ENCODE peak calls at places on chromosomes 3 and 15, in ten cellular contexts. One of them, this sample, is unnamed.

GRCh38 chr15:40832903-40833302 is 4.4 kb upstream of the PPP1R14D start:
- DNase-seq in cardiac fibroblast: no peak
- DNase-seq in left cardiac atrium: no peak
- DNase-seq in GM23248: no peak
- DNase-seq in left lung: no peak
- DNase-seq in adipocyte: no peak
- DNase-seq in PC-9: no peak
- DNase-seq in activated T-cell treated with anti-CD3 and anti-CD28 coated beads for 48 hours: no peak
- DNase-seq in frontal cortex: no peak
- DNase-seq in GM04504: no peak
- DNase-seq in this sample: no peak

GRCh38 chr3:81072591-81072990 is 688.9 kb downstream of the GBE1 start:
- DNase-seq in cardiac fibroblast: no peak
- DNase-seq in left cardiac atrium: no peak
- DNase-seq in GM23248: no peak
- DNase-seq in left lung: no peak
- DNase-seq in adipocyte: no peak
- DNase-seq in PC-9: no peak
- DNase-seq in activated T-cell treated with anti-CD3 and anti-CD28 coated beads for 48 hours: no peak
- DNase-seq in frontal cortex: no peak
- DNase-seq in GM04504: no peak
- DNase-seq in this sample: no peak

GRCh38 chr3:14289590-14290453 is 111.2 kb downstream of the LSM3 start:
- DNase-seq in cardiac fibroblast: peak; percentile 89
- DNase-seq in left cardiac atrium: no peak
- DNase-seq in GM23248: peak; percentile 87
- DNase-seq in left lung: no peak
- DNase-seq in adipocyte: peak; percentile 80
- DNase-seq in PC-9: peak; percentile 73
- DNase-seq in activated T-cell treated with anti-CD3 and anti-CD28 coated beads for 48 hours: no peak
- DNase-seq in frontal cortex: no peak
- DNase-seq in GM04504: peak; percentile 66
- DNase-seq in this sample: no peak

GRCh38 chr3:172152869-172153268 is 113.5 kb downstream of the FNDC3B start:
- DNase-seq in cardiac fibroblast: peak; percentile 88
- DNase-seq in left cardiac atrium: peak; percentile 48
- DNase-seq in GM23248: peak; percentile 87
- DNase-seq in left lung: no peak
- DNase-seq in adipocyte: peak; percentile 69
- DNase-seq in PC-9: peak; percentile 75
- DNase-seq in activated T-cell treated with anti-CD3 and anti-CD28 coated beads for 48 hours: no peak
- DNase-seq in frontal cortex: no peak
- DNase-seq in GM04504: no peak
- DNase-seq in this sample: no peak

GRCh38 chr15:42456539-42456938 is 34.4 kb downstream of the ZNF106 start:
- DNase-seq in cardiac fibroblast: peak; percentile 41
- DNase-seq in left cardiac atrium: no peak
- DNase-seq in GM23248: peak; percentile 26
- DNase-seq in left lung: no peak
- DNase-seq in adipocyte: peak; percentile 35
- DNase-seq in PC-9: no peak
- DNase-seq in activated T-cell treated with anti-CD3 and anti-CD28 coated beads for 48 hours: no peak
- DNase-seq in frontal cortex: no peak
- DNase-seq in GM04504: no peak
- DNase-seq in this sample: no peak

GRCh38 chr15:68623301-68623892 is 44.6 kb downstream of the CORO2B start:
- DNase-seq in cardiac fibroblast: no peak
- DNase-seq in left cardiac atrium: no peak
- DNase-seq in GM23248: peak; percentile 42
- DNase-seq in left lung: no peak
- DNase-seq in adipocyte: no peak
- DNase-seq in PC-9: no peak
- DNase-seq in activated T-cell treated with anti-CD3 and anti-CD28 coated beads for 48 hours: no peak
- DNase-seq in frontal cortex: no peak
- DNase-seq in GM04504: no peak
- DNase-seq in this sample: no peak

GRCh38 chr3:14592390-14592789 is 52.2 kb upstream of the GRIP2 start:
- DNase-seq in cardiac fibroblast: no peak
- DNase-seq in left cardiac atrium: no peak
- DNase-seq in GM23248: no peak
- DNase-seq in left lung: no peak
- DNase-seq in adipocyte: no peak
- DNase-seq in PC-9: no peak
- DNase-seq in activated T-cell treated with anti-CD3 and anti-CD28 coated beads for 48 hours: no peak
- DNase-seq in frontal cortex: no peak
- DNase-seq in GM04504: no peak
- DNase-seq in this sample: no peak

GRCh38 chr3:129398803-129399144 is 29.7 kb downstream of the EFCAB12 start:
- DNase-seq in cardiac fibroblast: peak; percentile 29
- DNase-seq in left cardiac atrium: no peak
- DNase-seq in GM23248: peak; percentile 70
- DNase-seq in left lung: no peak
- DNase-seq in adipocyte: peak; percentile 65
- DNase-seq in PC-9: no peak
- DNase-seq in activated T-cell treated with anti-CD3 and anti-CD28 coated beads for 48 hours: no peak
- DNase-seq in frontal cortex: no peak
- DNase-seq in GM04504: no peak
- DNase-seq in this sample: no peak

GRCh38 chr3:64651791-64652241 is 36.0 kb downstream of the ADAMTS9 start:
- DNase-seq in cardiac fibroblast: peak; percentile 17
- DNase-seq in left cardiac atrium: no peak
- DNase-seq in GM23248: peak; percentile 55
- DNase-seq in left lung: no peak
- DNase-seq in adipocyte: peak; percentile 69
- DNase-seq in PC-9: no peak
- DNase-seq in activated T-cell treated with anti-CD3 and anti-CD28 coated beads for 48 hours: no peak
- DNase-seq in frontal cortex: no peak
- DNase-seq in GM04504: no peak
- DNase-seq in this sample: no peak

GRCh38 chr15:66014639-66015182 is 145.4 kb downstream of the RAB11A start:
- DNase-seq in cardiac fibroblast: no peak
- DNase-seq in left cardiac atrium: no peak
- DNase-seq in GM23248: no peak
- DNase-seq in left lung: no peak
- DNase-seq in adipocyte: no peak
- DNase-seq in PC-9: no peak
- DNase-seq in activated T-cell treated with anti-CD3 and anti-CD28 coated beads for 48 hours: no peak
- DNase-seq in frontal cortex: no peak
- DNase-seq in GM04504: no peak
- DNase-seq in this sample: no peak

GRCh38 chr15:82143390-82144047 is 97.7 kb upstream of the MEX3B start:
- DNase-seq in cardiac fibroblast: no peak
- DNase-seq in left cardiac atrium: no peak
- DNase-seq in GM23248: no peak
- DNase-seq in left lung: no peak
- DNase-seq in adipocyte: no peak
- DNase-seq in PC-9: no peak
- DNase-seq in activated T-cell treated with anti-CD3 and anti-CD28 coated beads for 48 hours: no peak
- DNase-seq in frontal cortex: no peak
- DNase-seq in GM04504: no peak
- DNase-seq in this sample: no peak

GRCh38 chr3:143283432-143284128 is 164.0 kb downstream of the CHST2 start:
- DNase-seq in cardiac fibroblast: peak; percentile 28
- DNase-seq in left cardiac atrium: no peak
- DNase-seq in GM23248: peak; percentile 22
- DNase-seq in left lung: no peak
- DNase-seq in adipocyte: no peak
- DNase-seq in PC-9: no peak
- DNase-seq in activated T-cell treated with anti-CD3 and anti-CD28 coated beads for 48 hours: peak; percentile 6
- DNase-seq in frontal cortex: no peak
- DNase-seq in GM04504: no peak
- DNase-seq in this sample: no peak

GRCh38 chr3:11045536-11045935 is 53.0 kb downstream of the SLC6A1 start:
- DNase-seq in cardiac fibroblast: no peak
- DNase-seq in left cardiac atrium: no peak
- DNase-seq in GM23248: no peak
- DNase-seq in left lung: no peak
- DNase-seq in adipocyte: no peak
- DNase-seq in PC-9: no peak
- DNase-seq in activated T-cell treated with anti-CD3 and anti-CD28 coated beads for 48 hours: no peak
- DNase-seq in frontal cortex: no peak
- DNase-seq in GM04504: no peak
- DNase-seq in this sample: no peak

GRCh38 chr3:101675709-101676218 is 1.2 kb downstream of the ZBTB11 start:
- DNase-seq in cardiac fibroblast: no peak
- DNase-seq in left cardiac atrium: peak; percentile 50
- DNase-seq in GM23248: no peak
- DNase-seq in left lung: no peak
- DNase-seq in adipocyte: no peak
- DNase-seq in PC-9: no peak
- DNase-seq in activated T-cell treated with anti-CD3 and anti-CD28 coated beads for 48 hours: no peak
- DNase-seq in frontal cortex: no peak
- DNase-seq in GM04504: no peak
- DNase-seq in this sample: peak; percentile 85

GRCh38 chr15:74326759-74327158 is 40.7 kb downstream of the CYP11A1 start:
- DNase-seq in cardiac fibroblast: no peak
- DNase-seq in left cardiac atrium: no peak
- DNase-seq in GM23248: no peak
- DNase-seq in left lung: no peak
- DNase-seq in adipocyte: no peak
- DNase-seq in PC-9: no peak
- DNase-seq in activated T-cell treated with anti-CD3 and anti-CD28 coated beads for 48 hours: no peak
- DNase-seq in frontal cortex: no peak
- DNase-seq in GM04504: no peak
- DNase-seq in this sample: no peak

GRCh38 chr3:169699070-169699469 is 35.6 kb upstream of the MECOM start:
- DNase-seq in cardiac fibroblast: peak; percentile 10
- DNase-seq in left cardiac atrium: no peak
- DNase-seq in GM23248: no peak
- DNase-seq in left lung: no peak
- DNase-seq in adipocyte: peak; percentile 5
- DNase-seq in PC-9: peak; percentile 23
- DNase-seq in activated T-cell treated with anti-CD3 and anti-CD28 coated beads for 48 hours: no peak
- DNase-seq in frontal cortex: no peak
- DNase-seq in GM04504: no peak
- DNase-seq in this sample: no peak

GRCh38 chr15:45918839-45919238 is 284.0 kb downstream of the SQOR start:
- DNase-seq in cardiac fibroblast: peak; percentile 53
- DNase-seq in left cardiac atrium: no peak
- DNase-seq in GM23248: no peak
- DNase-seq in left lung: no peak
- DNase-seq in adipocyte: no peak
- DNase-seq in PC-9: no peak
- DNase-seq in activated T-cell treated with anti-CD3 and anti-CD28 coated beads for 48 hours: no peak
- DNase-seq in frontal cortex: no peak
- DNase-seq in GM04504: no peak
- DNase-seq in this sample: no peak

GRCh38 chr15:58852347-58852746 is 81.1 kb downstream of the SLTM start:
- DNase-seq in cardiac fibroblast: peak; percentile 19
- DNase-seq in left cardiac atrium: no peak
- DNase-seq in GM23248: peak; percentile 42
- DNase-seq in left lung: no peak
- DNase-seq in adipocyte: no peak
- DNase-seq in PC-9: no peak
- DNase-seq in activated T-cell treated with anti-CD3 and anti-CD28 coated beads for 48 hours: no peak
- DNase-seq in frontal cortex: no peak
- DNase-seq in GM04504: no peak
- DNase-seq in this sample: no peak

GRCh38 chr3:83632526-83632925 is 1326.3 kb upstream of the CADM2 start:
- DNase-seq in cardiac fibroblast: no peak
- DNase-seq in left cardiac atrium: no peak
- DNase-seq in GM23248: no peak
- DNase-seq in left lung: no peak
- DNase-seq in adipocyte: no peak
- DNase-seq in PC-9: no peak
- DNase-seq in activated T-cell treated with anti-CD3 and anti-CD28 coated beads for 48 hours: no peak
- DNase-seq in frontal cortex: no peak
- DNase-seq in GM04504: no peak
- DNase-seq in this sample: no peak

GRCh38 chr3:132870596-132870995 is 148.4 kb upstream of the NPHP3 start:
- DNase-seq in cardiac fibroblast: no peak
- DNase-seq in left cardiac atrium: no peak
- DNase-seq in GM23248: no peak
- DNase-seq in left lung: no peak
- DNase-seq in adipocyte: no peak
- DNase-seq in PC-9: no peak
- DNase-seq in activated T-cell treated with anti-CD3 and anti-CD28 coated beads for 48 hours: no peak
- DNase-seq in frontal cortex: no peak
- DNase-seq in GM04504: no peak
- DNase-seq in this sample: no peak

GRCh38 chr15:72353266-72353665 is 22.5 kb downstream of the HEXA start:
- DNase-seq in cardiac fibroblast: no peak
- DNase-seq in left cardiac atrium: no peak
- DNase-seq in GM23248: peak; percentile 54
- DNase-seq in left lung: no peak
- DNase-seq in adipocyte: peak; percentile 11
- DNase-seq in PC-9: peak; percentile 74
- DNase-seq in activated T-cell treated with anti-CD3 and anti-CD28 coated beads for 48 hours: no peak
- DNase-seq in frontal cortex: no peak
- DNase-seq in GM04504: no peak
- DNase-seq in this sample: no peak

GRCh38 chr3:126261037-126261436 is 80.7 kb upstream of the ALDH1L1 start:
- DNase-seq in cardiac fibroblast: peak; percentile 82
- DNase-seq in left cardiac atrium: peak; percentile 72
- DNase-seq in GM23248: peak; percentile 62
- DNase-seq in left lung: no peak
- DNase-seq in adipocyte: peak; percentile 89
- DNase-seq in PC-9: no peak
- DNase-seq in activated T-cell treated with anti-CD3 and anti-CD28 coated beads for 48 hours: no peak
- DNase-seq in frontal cortex: no peak
- DNase-seq in GM04504: peak; percentile 46
- DNase-seq in this sample: no peak

GRCh38 chr15:72782993-72783562 is 480 bp downstream of the ADPGK start:
- DNase-seq in cardiac fibroblast: peak; percentile 43
- DNase-seq in left cardiac atrium: peak; percentile 64
- DNase-seq in GM23248: peak; percentile 70
- DNase-seq in left lung: no peak
- DNase-seq in adipocyte: peak; percentile 69
- DNase-seq in PC-9: no peak
- DNase-seq in activated T-cell treated with anti-CD3 and anti-CD28 coated beads for 48 hours: no peak
- DNase-seq in frontal cortex: no peak
- DNase-seq in GM04504: peak; percentile 14
- DNase-seq in this sample: peak; percentile 85

GRCh38 chr3:132595036-132595435 is 2.0 kb upstream of the ACKR4 start:
- DNase-seq in cardiac fibroblast: peak; percentile 82
- DNase-seq in left cardiac atrium: no peak
- DNase-seq in GM23248: peak; percentile 83
- DNase-seq in left lung: no peak
- DNase-seq in adipocyte: peak; percentile 69
- DNase-seq in PC-9: no peak
- DNase-seq in activated T-cell treated with anti-CD3 and anti-CD28 coated beads for 48 hours: no peak
- DNase-seq in frontal cortex: no peak
- DNase-seq in GM04504: peak; percentile 42
- DNase-seq in this sample: no peak

GRCh38 chr3:102346897-102347296 is 87.9 kb upstream of the ZPLD1 start:
- DNase-seq in cardiac fibroblast: no peak
- DNase-seq in left cardiac atrium: no peak
- DNase-seq in GM23248: no peak
- DNase-seq in left lung: no peak
- DNase-seq in adipocyte: no peak
- DNase-seq in PC-9: no peak
- DNase-seq in activated T-cell treated with anti-CD3 and anti-CD28 coated beads for 48 hours: no peak
- DNase-seq in frontal cortex: no peak
- DNase-seq in GM04504: no peak
- DNase-seq in this sample: no peak

GRCh38 chr3:63975705-63976104 is 47.6 kb downstream of the PSMD6 start:
- DNase-seq in cardiac fibroblast: peak; percentile 87
- DNase-seq in left cardiac atrium: peak; percentile 69
- DNase-seq in GM23248: peak; percentile 57
- DNase-seq in left lung: no peak
- DNase-seq in adipocyte: peak; percentile 67
- DNase-seq in PC-9: no peak
- DNase-seq in activated T-cell treated with anti-CD3 and anti-CD28 coated beads for 48 hours: no peak
- DNase-seq in frontal cortex: peak; percentile 8
- DNase-seq in GM04504: no peak
- DNase-seq in this sample: no peak

GRCh38 chr15:52529289-52529929 is 729 bp upstream of the MYO5A start:
- DNase-seq in cardiac fibroblast: no peak
- DNase-seq in left cardiac atrium: no peak
- DNase-seq in GM23248: no peak
- DNase-seq in left lung: no peak
- DNase-seq in adipocyte: no peak
- DNase-seq in PC-9: no peak
- DNase-seq in activated T-cell treated with anti-CD3 and anti-CD28 coated beads for 48 hours: peak; percentile 8
- DNase-seq in frontal cortex: peak; percentile 44
- DNase-seq in GM04504: no peak
- DNase-seq in this sample: no peak

GRCh38 chr3:128503751-128504532 is 10.9 kb upstream of the GATA2 start:
- DNase-seq in cardiac fibroblast: no peak
- DNase-seq in left cardiac atrium: no peak
- DNase-seq in GM23248: no peak
- DNase-seq in left lung: no peak
- DNase-seq in adipocyte: no peak
- DNase-seq in PC-9: no peak
- DNase-seq in activated T-cell treated with anti-CD3 and anti-CD28 coated beads for 48 hours: no peak
- DNase-seq in frontal cortex: no peak
- DNase-seq in GM04504: no peak
- DNase-seq in this sample: no peak

This sample was measured in CD14-positive monocyte.